ENCODE peak calls at places on chromosomes 5 and 9, in nine cellular contexts. C is psoas muscle, K is transverse colon, N is adrenal gland, L is SK-N-SH, J is substantia nigra, M is A549, B is SJCRH30, X is mesenchymal stem cell. H is an unnamed sample.

GRCh38 chr9:28215921-28216320 is 642.6 kb upstream of the C9orf72 start:
- DNase-seq in C (no peak), K (no peak), N (no peak), L (no peak), J (no peak), M (no peak), B (no peak), X (no peak), H (no peak)

GRCh38 chr5:81482595-81482994 is 88.7 kb upstream of the ACOT12 start:
- DNase-seq in C (no peak), K (no peak), N (no peak), L (no peak), J (no peak), M (no peak), B (no peak), X (no peak), H (no peak)

GRCh38 chr5:154384480-154385235 is 61.1 kb upstream of the SAP30L start:
- DNase-seq in C (no peak), K (peak), N (no peak), L (no peak), J (no peak), M (no peak), B (no peak), X (no peak), H (no peak)

GRCh38 chr5:5979362-5979760 is 399.0 kb downstream of the MED10 start:
- DNase-seq in C (no peak), K (no peak), N (peak), L (no peak), J (no peak), M (no peak), B (no peak), X (no peak), H (no peak)

GRCh38 chr9:113590991-113591898 is 127.7 kb downstream of the RGS3 start:
- DNase-seq in C (peak), K (peak), N (peak), L (peak), J (peak), M (peak), B (peak), X (peak), H (peak)

GRCh38 chr5:133889271-133889905 is 79.0 kb downstream of the C5orf15 start:
- DNase-seq in C (no peak), K (no peak), N (no peak), L (no peak), J (no peak), M (no peak), B (peak), X (no peak), H (no peak)

GRCh38 chr5:23400951-23401350 is 106.5 kb upstream of the PRDM9 start:
- DNase-seq in C (no peak), K (no peak), N (no peak), L (no peak), J (no peak), M (no peak), B (no peak), X (no peak), H (no peak)

GRCh38 chr9:12054235-12054634 is 639.0 kb upstream of the TYRP1 start:
- DNase-seq in C (no peak), K (no peak), N (no peak), L (no peak), J (no peak), M (no peak), B (no peak), X (no peak), H (no peak)

GRCh38 chr5:2763533-2763794 is 12.0 kb upstream of the IRX2 start:
- DNase-seq in C (no peak), K (no peak), N (no peak), L (no peak), J (no peak), M (no peak), B (no peak), X (no peak), H (no peak)

GRCh38 chr5:139648205-139649081 is at the start of gene CXXC5:
- DNase-seq in C (peak), K (peak), N (peak), L (peak), J (peak), M (peak), B (peak), X (peak), H (peak)

GRCh38 chr5:92518318-92518913 is 1062.6 kb downstream of the NR2F1-AS1 start:
- DNase-seq in C (no peak), K (no peak), N (peak), L (peak), J (no peak), M (peak), B (peak), X (peak), H (no peak)

GRCh38 chr5:66877843-66878242 is 281.6 kb downstream of the MAST4 start:
- DNase-seq in C (no peak), K (no peak), N (no peak), L (no peak), J (no peak), M (peak), B (no peak), X (peak), H (no peak)

GRCh38 chr9:83299556-83299955 is 236.6 kb upstream of the RASEF start:
- DNase-seq in C (peak), K (no peak), N (peak), L (no peak), J (peak), M (peak), B (no peak), X (peak), H (no peak)

GRCh38 chr5:23446436-23446835 is 61.0 kb upstream of the PRDM9 start:
- DNase-seq in C (no peak), K (no peak), N (no peak), L (no peak), J (no peak), M (no peak), B (no peak), X (peak), H (no peak)

GRCh38 chr9:121640486-121641227 is 10.8 kb upstream of the DAB2IP start:
- DNase-seq in C (no peak), K (no peak), N (no peak), L (no peak), J (no peak), M (no peak), B (no peak), X (no peak), H (no peak)

GRCh38 chr5:143056331-143056689 is 286.1 kb downstream of the ARHGAP26 start:
- DNase-seq in C (no peak), K (no peak), N (no peak), L (no peak), J (no peak), M (no peak), B (no peak), X (no peak), H (no peak)

DNA sequence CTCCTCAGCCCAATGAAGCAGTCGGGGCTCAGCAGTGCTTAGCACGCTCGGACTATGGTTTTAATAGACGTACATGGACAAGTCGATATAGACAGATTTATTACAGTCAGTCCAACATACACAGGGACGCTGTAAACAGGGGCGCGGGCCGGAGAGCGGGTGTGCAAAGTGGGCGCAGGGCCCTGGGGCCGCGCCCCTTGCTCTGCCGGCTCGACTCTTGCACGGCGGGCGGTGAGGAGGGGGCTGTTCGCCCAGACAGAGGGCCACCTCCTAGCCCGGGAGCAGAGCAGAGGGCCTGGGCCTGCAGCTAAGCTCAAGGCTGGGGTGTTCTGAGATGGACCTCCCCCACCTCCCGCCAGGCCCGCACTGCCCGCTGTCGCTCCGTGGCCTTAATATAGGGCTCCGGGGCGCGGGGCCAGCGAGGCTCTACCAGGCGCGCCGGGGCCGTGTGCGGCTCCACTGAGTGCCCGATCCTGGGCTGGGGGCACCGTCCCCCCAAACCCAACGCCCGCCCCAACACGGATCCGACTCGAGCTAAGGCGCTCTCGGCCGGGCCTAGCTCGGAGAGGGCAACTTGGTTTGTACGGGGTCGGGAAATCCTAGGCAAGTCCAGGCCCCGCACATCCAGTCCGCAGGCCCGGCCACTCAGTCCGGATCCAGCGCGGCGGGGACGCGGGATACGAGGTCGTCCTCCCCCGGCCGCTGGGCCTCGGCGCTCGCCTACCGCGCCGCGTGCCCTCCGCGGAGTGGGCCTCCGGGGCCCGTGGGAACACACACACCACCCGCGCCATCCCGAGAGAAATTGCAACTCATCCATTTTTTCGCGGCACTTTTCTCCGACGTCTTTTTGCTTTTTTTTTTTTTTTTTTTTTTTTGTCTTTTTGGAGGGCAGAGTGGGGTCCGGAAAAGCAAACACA is 6.1 kb downstream of the PITX1 start:
- DNase-seq in C (no peak), K (no peak), N (no peak), L (peak), J (no peak), M (no peak), B (no peak), X (no peak), H (no peak)
- H3K27ac ChIP-seq in C (no peak), K (peak), N (no peak), L (no peak), J (no peak), M (no peak), B (no peak), X (no peak), H (no peak)

DNA sequence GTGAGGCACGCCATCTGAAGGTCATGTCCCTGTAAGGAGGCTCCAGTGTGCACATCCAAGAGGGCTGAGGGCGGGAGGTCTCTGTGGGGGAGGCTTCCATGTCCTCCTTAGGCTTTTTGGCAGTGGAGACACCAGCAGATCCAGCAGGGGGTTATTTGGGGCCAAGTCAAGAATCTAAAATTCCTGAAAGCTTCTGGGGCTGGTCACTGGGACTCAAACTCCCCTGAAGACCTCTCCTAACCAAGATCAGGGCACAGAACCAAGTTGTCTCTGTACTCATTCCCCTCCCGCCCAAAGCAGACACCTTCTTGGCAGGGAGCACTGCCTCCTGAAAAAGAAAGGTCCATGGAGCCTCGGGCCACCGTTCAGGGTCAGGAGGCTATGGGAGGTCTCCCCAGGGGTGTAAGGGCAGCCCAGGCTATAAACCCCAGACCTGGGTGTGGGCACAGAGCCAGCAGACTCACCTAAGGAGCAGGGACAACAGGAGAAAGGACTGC is 127.4 kb upstream of the ADRA1B start:
- DNase-seq in C (peak), K (no peak), N (peak), L (no peak), J (no peak), M (no peak), B (no peak), X (no peak), H (no peak)
- H3K27ac ChIP-seq in C (no peak), K (no peak), N (no peak), L (no peak), J (no peak), M (no peak), B (no peak), X (no peak), H (no peak)

GRCh38 chr9:112487008-112487798 is 576 bp downstream of the KIAA1958 start:
- DNase-seq in C (peak), K (peak), N (peak), L (peak), J (peak), M (peak), B (peak), X (peak), H (peak)
- H3K27ac ChIP-seq in C (peak), K (peak), N (peak), L (peak), J (peak), M (peak), B (peak), X (peak), H (peak)

GRCh38 chr5:1140188-1140817 is 28.4 kb upstream of the SLC12A7 start:
- DNase-seq in C (peak), K (peak), N (peak), L (peak), J (peak), M (peak), B (peak), X (peak), H (peak)
- H3K27ac ChIP-seq in C (no peak), K (no peak), N (no peak), L (no peak), J (no peak), M (no peak), B (no peak), X (no peak), H (no peak)

GRCh38 chr5:14165375-14166091 is 22.4 kb downstream of the TRIO start:
- DNase-seq in C (no peak), K (no peak), N (no peak), L (no peak), J (no peak), M (peak), B (no peak), X (peak), H (no peak)
- H3K27ac ChIP-seq in C (peak), K (no peak), N (no peak), L (peak), J (no peak), M (peak), B (no peak), X (peak), H (no peak)

GRCh38 chr9:125886365-125886764 is 139.2 kb downstream of the PBX3 start:
- DNase-seq in C (no peak), K (no peak), N (no peak), L (no peak), J (no peak), M (no peak), B (no peak), X (no peak), H (no peak)
- H3K27ac ChIP-seq in C (no peak), K (peak), N (peak), L (peak), J (no peak), M (no peak), B (no peak), X (no peak), H (no peak)

H was measured in WERI-Rb-1.